ENCODE peak calls at places on chromosomes 1 and 21, in six cellular contexts. I is body of pancreas, G is A549, S is tibial nerve, F is transverse colon, B is H54. V is an unnamed sample.

GRCh38 chr1:156124557-156125483 is 10.3 kb downstream of the LMNA start:
- DNase-seq in I (no peak), G (no peak), S (no peak), F (peak), B (no peak), V (no peak)

GRCh38 chr1:33354707-33355276 is 33.9 kb upstream of the A3GALT2 start:
- DNase-seq in I (no peak), G (no peak), S (no peak), F (no peak), B (no peak), V (no peak)

GRCh38 chr1:111620412-111620971 is 903 bp downstream of the RAP1A start:
- DNase-seq in I (no peak), G (no peak), S (no peak), F (no peak), B (no peak), V (no peak)

GRCh38 chr1:112888630-112889029 is 67.4 kb downstream of the SLC16A1 start:
- DNase-seq in I (no peak), G (no peak), S (no peak), F (no peak), B (no peak), V (no peak)

GRCh38 chr21:42731264-42732032 is 78.0 kb downstream of the PDE9A start:
- DNase-seq in I (no peak), G (no peak), S (no peak), F (peak), B (no peak), V (no peak)

GRCh38 chr1:100657876-100658715 is 61.4 kb upstream of the VCAM1 start:
- DNase-seq in I (no peak), G (no peak), S (no peak), F (no peak), B (no peak), V (no peak)

GRCh38 chr1:10722803-10723202 is 73.6 kb downstream of the CASZ1 start:
- DNase-seq in I (no peak), G (no peak), S (no peak), F (no peak), B (no peak), V (no peak)

GRCh38 chr1:209652121-209652742 is at the start of gene LAMB3:
- DNase-seq in I (peak), G (no peak), S (no peak), F (peak), B (no peak), V (peak)

GRCh38 chr1:3321559-3322439 is 132.7 kb upstream of the ARHGEF16 start:
- DNase-seq in I (no peak), G (no peak), S (no peak), F (no peak), B (no peak), V (no peak)

GRCh38 chr1:18091660-18092446 is 15.7 kb upstream of the IGSF21 start:
- DNase-seq in I (no peak), G (no peak), S (peak), F (no peak), B (peak), V (no peak)

GRCh38 chr1:10578070-10578469 is 103.3 kb downstream of the PEX14 start:
- DNase-seq in I (no peak), G (no peak), S (no peak), F (no peak), B (no peak), V (no peak)

GRCh38 chr21:41506526-41507520 is 1.1 kb downstream of the TMPRSS2 start:
- DNase-seq in I (peak), G (no peak), S (no peak), F (peak), B (no peak), V (peak)
- TF ChIP-seq POLR2A in I (no peak), G (no peak), S (no peak), F (peak), B (no peak), V (no peak)

GRCh38 chr1:44780583-44781121 is 5.3 kb downstream of the RPS8 start:
- DNase-seq in I (no peak), G (no peak), S (no peak), F (no peak), B (no peak), V (no peak)
- TF ChIP-seq POLR2A in I (no peak), G (no peak), S (no peak), F (no peak), B (no peak), V (no peak)

GRCh38 chr1:37595440-37596181 is at the start of gene GNL2:
- DNase-seq in I (peak), G (peak), S (peak), F (peak), B (peak), V (peak)
- TF ChIP-seq POLR2A in I (no peak), G (peak), S (peak), F (peak), B (peak), V (no peak)

GRCh38 chr1:117147856-117148588 is 26.5 kb upstream of the TRIM45 start:
- DNase-seq in I (no peak), G (peak), S (no peak), F (no peak), B (no peak), V (no peak)
- TF ChIP-seq POLR2A in I (no peak), G (no peak), S (no peak), F (no peak), B (no peak), V (no peak)

DNA sequence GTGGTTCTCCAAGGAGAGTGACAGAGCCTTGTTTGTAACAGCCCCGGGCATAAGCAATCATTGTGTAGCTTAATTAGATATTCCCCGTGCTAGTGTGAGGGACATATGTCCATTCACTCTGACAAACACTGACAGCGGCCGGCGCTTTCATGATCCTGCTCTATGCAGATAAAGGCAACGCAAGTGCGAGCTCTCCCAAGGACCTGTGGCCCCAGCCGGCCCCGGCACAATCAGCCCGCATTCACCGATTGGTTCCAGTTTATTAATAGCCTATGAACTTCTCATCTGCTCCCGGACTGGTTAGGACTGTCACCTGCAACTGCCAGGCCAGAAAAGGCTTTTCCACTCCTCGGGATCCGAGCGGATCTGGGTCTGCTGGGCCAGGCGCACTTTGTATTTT is 18.0 kb upstream of the OLIG1 start:
- DNase-seq in I (no peak), G (no peak), S (no peak), F (no peak), B (no peak), V (no peak)
- TF ChIP-seq POLR2A in I (no peak), G (no peak), S (no peak), F (no peak), B (no peak), V (no peak)

DNA sequence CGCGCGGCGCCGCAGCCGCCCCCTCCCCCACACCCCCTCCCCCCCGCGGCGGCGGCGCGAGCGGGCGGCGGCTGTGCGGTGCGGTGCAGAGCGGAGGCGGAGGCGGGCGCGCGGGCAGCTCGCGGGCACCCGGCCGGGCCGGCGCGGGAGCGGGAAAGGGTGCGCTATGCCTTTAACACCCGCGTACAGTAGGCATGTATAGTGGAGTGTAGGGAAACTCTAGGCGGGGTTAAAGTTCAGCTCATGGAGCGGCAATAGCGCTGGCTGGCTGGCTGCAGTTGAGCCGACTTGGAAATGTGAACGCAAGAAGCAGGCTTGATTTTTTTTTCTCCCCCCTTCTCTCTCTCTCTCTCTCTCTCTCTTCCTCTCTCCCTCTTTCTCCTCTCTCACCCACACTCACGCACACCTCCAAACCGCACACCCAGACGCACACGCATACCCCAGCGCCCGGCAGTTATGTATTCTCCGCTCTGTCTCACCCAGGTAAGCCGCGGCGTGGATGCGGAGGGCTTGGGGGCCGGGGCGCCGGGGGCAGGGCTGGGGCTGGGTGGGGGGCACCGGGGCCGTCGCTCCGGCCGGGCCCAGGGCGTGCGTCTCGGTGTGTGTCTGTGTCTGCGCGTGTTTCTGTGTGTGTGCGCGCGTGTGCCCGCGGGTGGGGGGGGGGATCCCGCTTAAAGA is at the start of gene NFIA:
- DNase-seq in I (peak), G (peak), S (peak), F (peak), B (peak), V (peak)
- TF ChIP-seq POLR2A in I (no peak), G (peak), S (no peak), F (peak), B (no peak), V (no peak)

GRCh38 chr1:66553846-66554245 is 19.9 kb downstream of the SGIP1 start:
- DNase-seq in I (no peak), G (no peak), S (no peak), F (no peak), B (no peak), V (no peak)
- TF ChIP-seq POLR2A in I (no peak), G (no peak), S (no peak), F (no peak), B (no peak), V (no peak)

DNA sequence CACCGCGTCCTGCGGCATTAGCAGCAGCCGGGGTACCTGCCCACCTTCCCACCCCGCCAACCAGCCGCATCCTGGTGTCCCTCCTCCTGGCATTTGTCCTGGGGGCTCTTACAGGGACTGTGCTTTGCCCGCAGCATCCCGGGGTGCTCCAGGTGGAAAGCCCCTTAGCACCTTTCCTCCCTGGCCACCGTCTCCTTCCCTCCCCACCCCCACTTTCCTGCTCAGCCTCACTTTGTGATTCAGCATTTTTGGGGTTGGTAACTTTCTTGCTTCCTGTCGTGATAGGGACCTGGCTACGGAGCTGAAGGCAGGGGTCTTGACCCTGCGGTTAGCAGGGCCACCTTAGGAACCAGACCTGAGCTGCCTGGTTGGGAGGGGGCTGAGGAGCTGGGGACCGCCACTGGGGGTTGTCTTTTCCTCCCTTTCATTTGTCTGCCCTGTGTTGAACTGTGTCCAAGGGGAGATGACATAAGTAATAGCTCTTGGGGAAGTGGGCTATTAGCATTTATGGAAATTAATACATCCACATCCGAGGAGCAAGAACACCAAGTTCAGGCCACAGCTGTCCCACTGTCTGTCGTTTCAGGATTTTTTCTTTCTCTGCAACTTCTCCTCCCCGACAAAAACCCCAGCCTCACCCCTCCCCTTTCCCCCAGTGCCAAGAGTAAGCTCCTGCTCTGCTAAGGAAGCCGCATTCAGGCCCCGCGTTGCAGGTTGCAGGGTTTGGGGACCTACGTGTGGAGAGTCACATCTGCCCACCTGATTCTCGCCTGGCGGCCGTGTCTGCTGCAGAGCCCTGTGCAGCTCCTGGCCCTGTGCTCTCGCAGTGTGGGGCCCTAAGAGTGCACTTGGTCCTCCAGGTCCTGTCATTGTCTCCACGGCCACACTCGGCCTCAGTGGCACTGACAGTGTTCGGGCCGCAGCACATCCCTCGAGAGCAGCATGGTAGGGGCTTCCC is 1.6 kb upstream of the NPHP4 start:
- DNase-seq in I (no peak), G (no peak), S (no peak), F (no peak), B (no peak), V (no peak)
- TF ChIP-seq POLR2A in I (no peak), G (no peak), S (no peak), F (no peak), B (no peak), V (no peak)

V was measured in stomach.